ENCODE peak calls at places on chromosome 1, in seven cellular contexts. One of them, this sample, is unnamed.

GRCh38 chr1:90723561-90724108 is 6.5 kb upstream of the BARHL2 start:
- DNase-seq in stimulated activated CD4-positive, alpha-beta T cell treated with anti-CD3 and anti-CD28 coated beads, Interleukin-4, amount 100 ng/mL, for 24 hours: no peak
- DNase-seq in AG08396: peak; percentile 30
- DNase-seq in non-pigmented ciliary epithelial cell: no peak
- DNase-seq in DMS 273 treated with DMSO at 0.1 percent for 48 hours: no peak
- DNase-seq in NCI-H345: no peak
- DNase-seq in neural progenitor cell: peak; percentile 82
- DNase-seq in this sample: no peak

GRCh38 chr1:17162941-17163340 is 42.0 kb upstream of the PADI1 start:
- DNase-seq in neural progenitor cell: no peak
- DNase-seq in NCI-H345: no peak
- DNase-seq in DMS 273 treated with DMSO at 0.1 percent for 48 hours: no peak
- DNase-seq in non-pigmented ciliary epithelial cell: no peak
- DNase-seq in stimulated activated CD4-positive, alpha-beta T cell treated with anti-CD3 and anti-CD28 coated beads, Interleukin-4, amount 100 ng/mL, for 24 hours: no peak
- DNase-seq in AG08396: no peak
- DNase-seq in this sample: no peak

GRCh38 chr1:9233241-9233941 is 1.2 kb upstream of the H6PD start:
- DNase-seq in non-pigmented ciliary epithelial cell: no peak
- DNase-seq in NCI-H345: no peak
- DNase-seq in AG08396: peak; percentile 56
- DNase-seq in DMS 273 treated with DMSO at 0.1 percent for 48 hours: no peak
- DNase-seq in stimulated activated CD4-positive, alpha-beta T cell treated with anti-CD3 and anti-CD28 coated beads, Interleukin-4, amount 100 ng/mL, for 24 hours: no peak
- DNase-seq in neural progenitor cell: no peak
- DNase-seq in this sample: no peak

GRCh38 chr1:229323885-229324553 is 18.8 kb downstream of the CCSAP start:
- DNase-seq in stimulated activated CD4-positive, alpha-beta T cell treated with anti-CD3 and anti-CD28 coated beads, Interleukin-4, amount 100 ng/mL, for 24 hours: no peak
- DNase-seq in non-pigmented ciliary epithelial cell: no peak
- DNase-seq in DMS 273 treated with DMSO at 0.1 percent for 48 hours: no peak
- DNase-seq in neural progenitor cell: no peak
- DNase-seq in AG08396: no peak
- DNase-seq in NCI-H345: no peak
- DNase-seq in this sample: no peak

GRCh38 chr1:40709802-40710278 is 18.3 kb downstream of the NFYC start:
- DNase-seq in DMS 273 treated with DMSO at 0.1 percent for 48 hours: no peak
- DNase-seq in AG08396: no peak
- DNase-seq in neural progenitor cell: no peak
- DNase-seq in NCI-H345: no peak
- DNase-seq in non-pigmented ciliary epithelial cell: no peak
- DNase-seq in stimulated activated CD4-positive, alpha-beta T cell treated with anti-CD3 and anti-CD28 coated beads, Interleukin-4, amount 100 ng/mL, for 24 hours: no peak
- DNase-seq in this sample: no peak

GRCh38 chr1:40976952-40977690 is 2.4 kb upstream of the CTPS1 start:
- DNase-seq in AG08396: peak; percentile 64
- DNase-seq in DMS 273 treated with DMSO at 0.1 percent for 48 hours: no peak
- DNase-seq in stimulated activated CD4-positive, alpha-beta T cell treated with anti-CD3 and anti-CD28 coated beads, Interleukin-4, amount 100 ng/mL, for 24 hours: no peak
- DNase-seq in NCI-H345: no peak
- DNase-seq in neural progenitor cell: no peak
- DNase-seq in non-pigmented ciliary epithelial cell: no peak
- DNase-seq in this sample: no peak

GRCh38 chr1:226690460-226690982 is 48.6 kb downstream of the ITPKB start:
- DNase-seq in neural progenitor cell: no peak
- DNase-seq in non-pigmented ciliary epithelial cell: no peak
- DNase-seq in NCI-H345: peak; percentile 91
- DNase-seq in stimulated activated CD4-positive, alpha-beta T cell treated with anti-CD3 and anti-CD28 coated beads, Interleukin-4, amount 100 ng/mL, for 24 hours: peak; percentile 54
- DNase-seq in DMS 273 treated with DMSO at 0.1 percent for 48 hours: no peak
- DNase-seq in AG08396: no peak
- DNase-seq in this sample: peak; percentile 48

GRCh38 chr1:184416476-184416875 is 29.6 kb downstream of the C1orf21 start:
- DNase-seq in AG08396: no peak
- DNase-seq in non-pigmented ciliary epithelial cell: no peak
- DNase-seq in NCI-H345: no peak
- DNase-seq in neural progenitor cell: no peak
- DNase-seq in stimulated activated CD4-positive, alpha-beta T cell treated with anti-CD3 and anti-CD28 coated beads, Interleukin-4, amount 100 ng/mL, for 24 hours: no peak
- DNase-seq in DMS 273 treated with DMSO at 0.1 percent for 48 hours: no peak
- DNase-seq in this sample: no peak

GRCh38 chr1:204806943-204807624 is 63.6 kb upstream of the NFASC start:
- DNase-seq in non-pigmented ciliary epithelial cell: peak; percentile 14
- DNase-seq in NCI-H345: peak; percentile 91
- DNase-seq in stimulated activated CD4-positive, alpha-beta T cell treated with anti-CD3 and anti-CD28 coated beads, Interleukin-4, amount 100 ng/mL, for 24 hours: peak; percentile 87
- DNase-seq in AG08396: peak; percentile 87
- DNase-seq in neural progenitor cell: peak; percentile 96
- DNase-seq in DMS 273 treated with DMSO at 0.1 percent for 48 hours: peak; percentile 62
- DNase-seq in this sample: peak; percentile 84

GRCh38 chr1:17161137-17161700 is 42.0 kb upstream of the PADI2 start:
- DNase-seq in neural progenitor cell: no peak
- DNase-seq in stimulated activated CD4-positive, alpha-beta T cell treated with anti-CD3 and anti-CD28 coated beads, Interleukin-4, amount 100 ng/mL, for 24 hours: no peak
- DNase-seq in DMS 273 treated with DMSO at 0.1 percent for 48 hours: no peak
- DNase-seq in non-pigmented ciliary epithelial cell: no peak
- DNase-seq in NCI-H345: no peak
- DNase-seq in AG08396: no peak
- DNase-seq in this sample: no peak

GRCh38 chr1:1141911-1142250 is 26.0 kb upstream of the C1orf159 start:
- DNase-seq in DMS 273 treated with DMSO at 0.1 percent for 48 hours: no peak
- DNase-seq in non-pigmented ciliary epithelial cell: no peak
- DNase-seq in stimulated activated CD4-positive, alpha-beta T cell treated with anti-CD3 and anti-CD28 coated beads, Interleukin-4, amount 100 ng/mL, for 24 hours: no peak
- DNase-seq in AG08396: no peak
- DNase-seq in neural progenitor cell: no peak
- DNase-seq in NCI-H345: no peak
- DNase-seq in this sample: no peak

GRCh38 chr1:193211539-193211938 is 25.1 kb upstream of the B3GALT2 start:
- DNase-seq in non-pigmented ciliary epithelial cell: peak; percentile 83
- DNase-seq in DMS 273 treated with DMSO at 0.1 percent for 48 hours: no peak
- DNase-seq in neural progenitor cell: no peak
- DNase-seq in NCI-H345: no peak
- DNase-seq in stimulated activated CD4-positive, alpha-beta T cell treated with anti-CD3 and anti-CD28 coated beads, Interleukin-4, amount 100 ng/mL, for 24 hours: no peak
- DNase-seq in AG08396: peak; percentile 34
- DNase-seq in this sample: no peak

GRCh38 chr1:33123266-33123665 is 42.3 kb downstream of the AZIN2 start:
- DNase-seq in DMS 273 treated with DMSO at 0.1 percent for 48 hours: no peak
- DNase-seq in non-pigmented ciliary epithelial cell: no peak
- DNase-seq in stimulated activated CD4-positive, alpha-beta T cell treated with anti-CD3 and anti-CD28 coated beads, Interleukin-4, amount 100 ng/mL, for 24 hours: no peak
- DNase-seq in neural progenitor cell: no peak
- DNase-seq in NCI-H345: no peak
- DNase-seq in AG08396: no peak
- DNase-seq in this sample: no peak

GRCh38 chr1:210244746-210245367 is 12.3 kb downstream of the SERTAD4 start:
- DNase-seq in neural progenitor cell: no peak
- DNase-seq in NCI-H345: no peak
- DNase-seq in non-pigmented ciliary epithelial cell: no peak
- DNase-seq in AG08396: no peak
- DNase-seq in stimulated activated CD4-positive, alpha-beta T cell treated with anti-CD3 and anti-CD28 coated beads, Interleukin-4, amount 100 ng/mL, for 24 hours: no peak
- DNase-seq in DMS 273 treated with DMSO at 0.1 percent for 48 hours: no peak
- DNase-seq in this sample: no peak

GRCh38 chr1:85584264-85584781 is 3.8 kb downstream of the CCN1 start:
- DNase-seq in AG08396: peak; percentile 30
- DNase-seq in DMS 273 treated with DMSO at 0.1 percent for 48 hours: no peak
- DNase-seq in stimulated activated CD4-positive, alpha-beta T cell treated with anti-CD3 and anti-CD28 coated beads, Interleukin-4, amount 100 ng/mL, for 24 hours: no peak
- DNase-seq in NCI-H345: no peak
- DNase-seq in neural progenitor cell: peak; percentile 72
- DNase-seq in non-pigmented ciliary epithelial cell: no peak
- DNase-seq in this sample: no peak

GRCh38 chr1:204950353-204951001 is 79.8 kb downstream of the NFASC start:
- DNase-seq in neural progenitor cell: peak; percentile 23
- DNase-seq in DMS 273 treated with DMSO at 0.1 percent for 48 hours: no peak
- DNase-seq in NCI-H345: no peak
- DNase-seq in non-pigmented ciliary epithelial cell: no peak
- DNase-seq in stimulated activated CD4-positive, alpha-beta T cell treated with anti-CD3 and anti-CD28 coated beads, Interleukin-4, amount 100 ng/mL, for 24 hours: no peak
- DNase-seq in AG08396: no peak
- DNase-seq in this sample: no peak